ENCODE peak calls at places on chromosomes 4 and X, in six cellular contexts. U is SK-N-SH, C is K562, Q is HCT116, X is GM12878, V is endothelial cell of umbilical vein. E is an unnamed sample.

GRCh38 chr4:6257243-6258025 is 12.2 kb upstream of the WFS1 start:
- DNase-seq in U (no peak), C (no peak), Q (no peak), X (no peak), V (peak; percentile 50), E (no peak)

GRCh38 chr4:81919238-81919637 is 447.5 kb upstream of the RASGEF1B start:
- DNase-seq in U (peak; percentile 3), C (peak; percentile 25), Q (peak; percentile 12), X (no peak), V (peak; percentile 3), E (no peak)

GRCh38 chrX:106670631-106671030 is 55.9 kb upstream of the RNF128 start:
- DNase-seq in U (no peak), C (no peak), Q (no peak), X (no peak), V (no peak), E (no peak)

GRCh38 chr4:184684491-184685189 is 35.1 kb downstream of the PRIMPOL start:
- DNase-seq in U (no peak), C (peak; percentile 73), Q (no peak), X (no peak), V (no peak), E (no peak)

GRCh38 chr4:53586121-53586816 is 5.0 kb downstream of the LNX1 start:
- DNase-seq in U (no peak), C (no peak), Q (no peak), X (no peak), V (no peak), E (no peak)

GRCh38 chrX:77298790-77299189 is 148.4 kb upstream of the FGF16 start:
- DNase-seq in U (no peak), C (no peak), Q (no peak), X (no peak), V (no peak), E (no peak)

GRCh38 chr4:16005671-16006070 is 42.7 kb upstream of the FGFBP2 start:
- DNase-seq in U (no peak), C (no peak), Q (no peak), X (no peak), V (no peak), E (no peak)

GRCh38 chrX:11111038-11111851 is at the start of gene HCCS:
- DNase-seq in U (peak; percentile 91), C (peak; percentile 88), Q (peak; percentile 54), X (peak; percentile 46), V (peak; percentile 86), E (no peak)

GRCh38 chrX:72276478-72276953 is 532 bp downstream of the RPS4X start:
- DNase-seq in U (no peak), C (no peak), Q (no peak), X (no peak), V (peak; percentile 22), E (no peak)

GRCh38 chrX:12798601-12799000 is 7.4 kb downstream of the PRPS2 start:
- DNase-seq in U (no peak), C (no peak), Q (no peak), X (no peak), V (no peak), E (no peak)

GRCh38 chr4:128159967-128160366 is 98.9 kb downstream of the LARP1B start:
- DNase-seq in U (no peak), C (no peak), Q (no peak), X (no peak), V (peak; percentile 62), E (no peak)

GRCh38 chrX:54930291-54931049 is 9.8 kb downstream of the TRO start:
- DNase-seq in U (no peak), C (no peak), Q (no peak), X (no peak), V (no peak), E (no peak)

GRCh38 chrX:133414399-133415275 is 652 bp downstream of the GPC4 start:
- DNase-seq in U (peak; percentile 51), C (no peak), Q (no peak), X (no peak), V (no peak), E (no peak)

GRCh38 chrX:35166023-35166422 is 223.4 kb downstream of the FAM47B start:
- DNase-seq in U (no peak), C (no peak), Q (no peak), X (no peak), V (peak; percentile 0), E (no peak)

GRCh38 chr4:87843936-87844335 is 11.2 kb downstream of the MEPE start:
- DNase-seq in U (no peak), C (no peak), Q (no peak), X (no peak), V (peak; percentile 52), E (no peak)

GRCh38 chr4:15920723-15921591 is 17.6 kb downstream of the FGFBP1 start:
- DNase-seq in U (no peak), C (no peak), Q (peak; percentile 89), X (no peak), V (peak; percentile 89), E (no peak)

GRCh38 chr4:138821321-138821720 is 194.3 kb upstream of the NOCT start:
- DNase-seq in U (no peak), C (no peak), Q (no peak), X (no peak), V (no peak), E (no peak)

GRCh38 chrX:22296871-22297270 is 24.2 kb downstream of the CBLL2 start:
- DNase-seq in U (no peak), C (no peak), Q (no peak), X (no peak), V (no peak), E (peak; percentile 77)

GRCh38 chr4:97747945-97748344 is 395.3 kb downstream of the STPG2 start:
- DNase-seq in U (no peak), C (no peak), Q (no peak), X (no peak), V (no peak), E (no peak)

GRCh38 chrX:105263171-105263570 is 42.7 kb upstream of the TEX13A start:
- DNase-seq in U (no peak), C (no peak), Q (no peak), X (no peak), V (no peak), E (no peak)

GRCh38 chr4:92387459-92388069 is 83.8 kb downstream of the GRID2 start:
- DNase-seq in U (peak; percentile 17), C (no peak), Q (peak; percentile 68), X (peak; percentile 4), V (peak; percentile 63), E (peak; percentile 42)

GRCh38 chr4:1216869-1217294 is 32.0 kb downstream of the CTBP1 start:
- DNase-seq in U (no peak), C (no peak), Q (no peak), X (no peak), V (no peak), E (no peak)

GRCh38 chr4:59503731-59504130 is 1696.4 kb upstream of the ADGRL3 start:
- DNase-seq in U (no peak), C (no peak), Q (no peak), X (no peak), V (no peak), E (no peak)

GRCh38 chrX:72712094-72712755 is 1.9 kb downstream of the PHKA1 start:
- DNase-seq in U (peak; percentile 34), C (no peak), Q (no peak), X (no peak), V (peak; percentile 1), E (no peak)

GRCh38 chr4:60314367-60314766 is 885.8 kb upstream of the ADGRL3 start:
- DNase-seq in U (no peak), C (no peak), Q (no peak), X (no peak), V (no peak), E (no peak)

GRCh38 chrX:153948002-153948466 is 3.6 kb upstream of the RENBP start:
- DNase-seq in U (no peak), C (no peak), Q (no peak), X (no peak), V (no peak), E (no peak)
- TF ChIP-seq POLR2AphosphoS5 in U (no peak), C (peak; percentile 6), Q (no peak), X (no peak), V (no peak), E (no peak)

DNA sequence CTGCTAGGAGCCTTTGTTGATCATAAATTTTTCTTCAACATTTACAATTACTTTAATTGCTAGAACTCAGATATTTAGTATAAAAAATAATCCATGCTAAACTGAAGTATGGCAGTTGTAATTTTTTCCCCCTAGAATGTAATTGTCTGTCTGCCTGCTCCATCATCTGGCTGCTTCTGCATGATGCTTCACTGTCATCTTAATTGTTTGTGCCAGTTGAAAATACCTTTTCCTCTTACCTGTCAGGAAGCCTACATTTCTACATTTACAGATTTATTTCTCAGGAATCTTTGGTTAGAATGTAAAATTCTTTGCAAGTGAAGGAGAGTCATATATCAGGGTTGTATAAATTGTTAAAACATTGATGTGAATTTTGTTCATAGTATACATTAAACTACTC is 348.6 kb downstream of the GRXCR1 start:
- DNase-seq in U (no peak), C (no peak), Q (no peak), X (no peak), V (no peak), E (no peak)
- H3K9ac ChIP-seq in U (no peak overlapping the region), C (no peak overlapping the region), Q (no peak overlapping the region), X (no peak overlapping the region), V (no peak overlapping the region), E (no peak overlapping the region)

GRCh38 chrX:140765043-140765784 is 55.7 kb downstream of the LINC00632 start:
- DNase-seq in U (no peak), C (no peak), Q (no peak), X (no peak), V (peak; percentile 32), E (no peak)
- TF ChIP-seq POLR2AphosphoS5 in U (no peak), C (no peak), Q (no peak), X (no peak), V (no peak), E (no peak)

GRCh38 chrX:50567636-50568035 is 97.0 kb upstream of the DGKK start:
- DNase-seq in U (peak; percentile 17), C (no peak), Q (no peak), X (no peak), V (no peak), E (no peak)
- H3K9ac ChIP-seq in U (no peak overlapping the region), C (no peak overlapping the region), Q (no peak overlapping the region), X (no peak overlapping the region), V (no peak overlapping the region), E (no peak overlapping the region)

DNA sequence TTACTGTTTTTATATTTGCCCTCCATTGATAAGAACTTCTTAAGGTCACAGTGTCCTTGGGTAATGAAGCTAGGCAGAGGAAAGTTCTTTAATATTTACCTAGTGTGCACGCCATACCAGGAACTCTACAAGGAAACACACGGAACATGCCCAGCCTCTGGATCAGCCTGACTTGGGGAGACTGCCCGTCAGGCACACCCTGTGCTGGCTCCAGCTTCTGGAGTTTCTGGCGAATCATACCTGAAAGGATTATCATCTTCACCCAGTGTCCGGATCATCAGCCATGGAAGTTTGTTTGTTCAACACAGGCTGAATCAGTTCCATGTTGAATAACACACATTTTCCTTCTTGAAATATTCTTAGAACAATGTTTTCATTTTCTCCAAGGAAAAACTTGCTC is 176.6 kb downstream of the SHROOM3 start:
- DNase-seq in U (no peak), C (no peak), Q (no peak), X (no peak), V (peak; percentile 56), E (no peak)
- TF ChIP-seq POLR2AphosphoS5 in U (no peak), C (no peak), Q (no peak), X (no peak), V (no peak), E (no peak)

E was measured in SK-N-MC.